ENCODE peak calls at places on chromosomes 6 and 20, in six cellular contexts. Q is cardiac muscle cell, G is tibial artery, B is adrenal gland, T is adipocyte, Y is body of pancreas. V is an unnamed sample. For H3K4me1, the result is how much of the 10 kb centered on the place peaks cover.

GRCh38 chr6:64590965-64591364 is 955.4 kb downstream of the PHF3 start:
- DNase-seq in Q (no peak), G (no peak), B (no peak), T (no peak), Y (no peak), V (no peak)

GRCh38 chr6:161444966-161445799 is 171.3 kb upstream of the AGPAT4 start:
- DNase-seq in Q (no peak), G (no peak), B (peak), T (no peak), Y (no peak), V (no peak)

GRCh38 chr20:4484431-4485057 is 237.2 kb upstream of the PRND start:
- DNase-seq in Q (no peak), G (no peak), B (no peak), T (no peak), Y (no peak), V (no peak)

GRCh38 chr20:47998736-47999135 is 213.5 kb upstream of the SULF2 start:
- DNase-seq in Q (peak), G (no peak), B (no peak), T (no peak), Y (no peak), V (peak)

GRCh38 chr6:146741609-146742008 is 142.8 kb downstream of the ADGB start:
- DNase-seq in Q (no peak), G (no peak), B (no peak), T (peak), Y (no peak), V (no peak)

GRCh38 chr6:14921170-14921569 is 324.7 kb upstream of the JARID2 start:
- DNase-seq in Q (peak), G (peak), B (peak), T (no peak), Y (peak), V (peak)

GRCh38 chr20:36628076-36628475 is 17.9 kb downstream of the SLA2 start:
- DNase-seq in Q (no peak), G (no peak), B (no peak), T (no peak), Y (no peak), V (no peak)

GRCh38 chr6:27830212-27830664 is 82.0 kb downstream of the OR2B2 start:
- DNase-seq in Q (no peak), G (no peak), B (no peak), T (no peak), Y (no peak), V (peak)

GRCh38 chr6:83071707-83072106 is 4.2 kb downstream of the DOP1A start:
- DNase-seq in Q (no peak), G (no peak), B (no peak), T (no peak), Y (no peak), V (no peak)
- H3K4me1 ChIP-seq in Q (under half), G (under half), B (under half), T (under half), Y (under half), V (under half)

GRCh38 chr20:58397429-58397828 is 8.4 kb downstream of the VAPB start:
- DNase-seq in Q (no peak), G (no peak), B (no peak), T (no peak), Y (no peak), V (no peak)
- H3K4me1 ChIP-seq in Q (under half), G (under half), B (under half), T (under half), Y (under half), V (under half)

DNA sequence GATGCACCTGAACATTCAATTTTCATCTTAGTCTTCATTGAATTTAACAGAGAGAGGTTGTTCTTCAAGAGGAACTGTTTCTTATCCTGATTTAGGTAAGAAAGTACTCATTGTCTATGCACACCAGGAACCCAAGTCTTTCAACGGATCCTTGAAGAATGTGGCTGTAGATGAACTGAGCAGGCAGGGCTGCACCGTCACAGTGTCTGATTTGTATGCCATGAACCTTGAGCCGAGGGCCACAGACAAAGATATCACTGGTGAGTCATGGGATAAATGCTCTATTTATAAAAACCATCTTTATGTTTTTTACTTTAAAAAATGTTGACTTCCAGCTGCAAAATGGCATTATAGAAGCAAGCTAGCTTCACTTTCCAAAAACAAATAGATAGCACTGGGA is 10.2 kb downstream of the NQO2 start:
- DNase-seq in Q (peak), G (no peak), B (peak), T (no peak), Y (no peak), V (no peak)
- H3K4me1 ChIP-seq in Q (under half), G (under half), B (under half), T (under half), Y (under half), V (under half)

GRCh38 chr20:49583669-49584417 is 15.9 kb upstream of the PTGIS start:
- DNase-seq in Q (peak), G (peak), B (peak), T (peak), Y (peak), V (no peak)

GRCh38 chr20:49582413-49583334 is 14.7 kb upstream of the PTGIS start:
- DNase-seq in Q (no peak), G (no peak), B (no peak), T (no peak), Y (no peak), V (no peak)

GRCh38 chr20:49585585-49586245 is 17.8 kb upstream of the PTGIS start:
- DNase-seq in Q (no peak), G (no peak), B (no peak), T (peak), Y (no peak), V (no peak)

GRCh38 chr20:49583343-49583668 is 15.4 kb upstream of the PTGIS start:
- DNase-seq in Q (no peak), G (no peak), B (no peak), T (no peak), Y (no peak), V (no peak)

DNA sequence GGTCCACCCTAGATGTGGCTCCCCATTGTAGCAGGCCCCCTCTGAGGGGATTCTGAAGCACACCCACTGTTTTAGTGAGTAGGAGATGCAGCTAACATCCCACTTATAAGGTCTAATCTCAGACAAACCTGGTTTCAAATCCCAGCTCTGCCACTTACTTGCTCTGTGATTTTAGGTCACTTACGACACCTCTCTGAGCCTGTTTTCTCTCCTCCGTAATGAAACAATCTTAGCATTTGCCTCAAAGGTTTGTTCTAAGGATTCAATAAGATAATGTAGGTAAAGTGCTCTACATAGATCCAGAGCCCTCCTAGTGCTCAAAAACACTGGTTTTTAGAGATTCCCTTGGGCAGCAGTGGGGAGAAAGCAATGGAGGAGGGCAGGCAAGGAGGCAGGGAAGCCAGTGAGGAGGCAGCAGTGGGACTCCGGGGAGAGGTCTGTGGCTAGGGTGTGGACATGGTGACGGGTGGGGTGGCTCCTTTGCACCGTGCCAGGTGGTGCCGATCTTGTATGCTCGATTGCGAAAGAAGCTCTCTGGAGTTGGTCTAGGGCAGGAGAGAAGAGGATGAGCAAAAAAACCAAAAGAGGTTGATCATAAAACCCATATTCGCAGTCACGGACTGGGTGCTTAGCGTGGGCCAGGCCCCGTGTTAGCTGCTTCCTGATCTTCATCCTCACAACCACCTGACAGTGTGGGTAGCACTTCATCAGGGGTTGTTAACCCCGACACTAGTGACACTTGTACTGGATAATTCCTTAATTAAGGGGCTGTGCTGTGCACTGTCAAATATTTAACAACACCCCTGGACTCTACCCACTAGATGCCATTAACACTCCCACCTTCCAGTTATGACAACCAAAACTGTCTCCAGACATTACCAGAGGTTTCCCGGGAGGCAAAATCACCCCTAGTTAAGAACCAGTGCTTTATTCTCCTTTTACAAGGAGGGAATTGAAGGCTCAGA is 16.8 kb upstream of the PTGIS start:
- DNase-seq in Q (no peak), G (no peak), B (no peak), T (peak), Y (no peak), V (no peak)
- H3K4me1 ChIP-seq in Q (under half), G (half or more), B (under half), T (half or more), Y (under half), V (under half)